ENCODE peak calls at places on chromosomes 16 and 17, in eight cellular contexts. J is PC-9, U is adrenal gland, X is H9, M is heart right ventricle, B is spleen, L is tibial nerve, D is colonic mucosa. Y is an unnamed sample.

GRCh38 chr16:77555781-77556180 is 120.9 kb upstream of the ADAMTS18 start:
- DNase-seq in J (no peak), U (no peak), X (no peak), M (no peak), B (no peak), L (no peak), D (no peak), Y (no peak)

GRCh38 chr16:50269061-50269705 is 2.8 kb downstream of the ADCY7 start:
- DNase-seq in J (no peak), U (no peak), X (peak), M (no peak), B (peak), L (no peak), D (no peak), Y (no peak)

GRCh38 chr16:66618588-66618987 is 14.1 kb downstream of the CMTM3 start:
- DNase-seq in J (peak), U (peak), X (no peak), M (no peak), B (peak), L (no peak), D (no peak), Y (no peak)

GRCh38 chr17:43543300-43543699 is 2.8 kb downstream of the ETV4 start:
- DNase-seq in J (peak), U (no peak), X (peak), M (no peak), B (no peak), L (no peak), D (no peak), Y (no peak)

GRCh38 chr17:16988749-16989229 is 16.9 kb upstream of the TNFRSF13B start:
- DNase-seq in J (no peak), U (no peak), X (no peak), M (no peak), B (no peak), L (no peak), D (no peak), Y (no peak)

GRCh38 chr17:28908640-28909098 is 5.8 kb upstream of the DHRS13 start:
- DNase-seq in J (no peak), U (peak), X (no peak), M (no peak), B (no peak), L (no peak), D (peak), Y (no peak)

GRCh38 chr17:82863941-82864720 is 24.3 kb upstream of the ZNF750 start:
- DNase-seq in J (peak), U (peak), X (no peak), M (no peak), B (peak), L (no peak), D (no peak), Y (no peak)

GRCh38 chr17:75077490-75078096 is 10.2 kb upstream of the SLC16A5 start:
- DNase-seq in J (no peak), U (peak), X (peak), M (peak), B (peak), L (no peak), D (peak), Y (peak)

GRCh38 chr17:80886641-80887573 is 104.7 kb upstream of the CHMP6 start:
- DNase-seq in J (no peak), U (no peak), X (no peak), M (no peak), B (peak), L (no peak), D (no peak), Y (no peak)

GRCh38 chr17:37327341-37328090 is 48.3 kb upstream of the C17orf78 start:
- DNase-seq in J (no peak), U (no peak), X (no peak), M (no peak), B (no peak), L (no peak), D (no peak), Y (no peak)

GRCh38 chr17:79658811-79659207 is 48.0 kb upstream of the RBFOX3 start:
- DNase-seq in J (no peak), U (peak), X (peak), M (no peak), B (no peak), L (no peak), D (no peak), Y (no peak)

GRCh38 chr17:7330099-7331015 is 1.2 kb upstream of the NEURL4 start:
- DNase-seq in J (peak), U (peak), X (peak), M (peak), B (peak), L (peak), D (peak), Y (peak)

GRCh38 chr17:39603304-39604016 is 4.3 kb downstream of the NEUROD2 start:
- DNase-seq in J (no peak), U (no peak), X (peak), M (no peak), B (no peak), L (no peak), D (no peak), Y (no peak)

GRCh38 chr17:64369007-64369893 is 21.4 kb downstream of the PECAM1 start:
- DNase-seq in J (no peak), U (no peak), X (no peak), M (no peak), B (no peak), L (no peak), D (no peak), Y (no peak)

GRCh38 chr16:89785523-89786155 is 30.8 kb downstream of the FANCA start:
- DNase-seq in J (no peak), U (no peak), X (no peak), M (no peak), B (no peak), L (no peak), D (no peak), Y (no peak)

GRCh38 chr17:1597861-1598342 is 30.7 kb downstream of the SLC43A2 start:
- DNase-seq in J (no peak), U (no peak), X (no peak), M (no peak), B (no peak), L (no peak), D (peak), Y (no peak)

GRCh38 chr16:15672514-15673167 is 22.6 kb downstream of the NDE1 start:
- DNase-seq in J (peak), U (peak), X (no peak), M (peak), B (peak), L (peak), D (peak), Y (no peak)

GRCh38 chr17:57649731-57650484 is 95.2 kb downstream of the CCDC182 start:
- DNase-seq in J (no peak), U (no peak), X (peak), M (no peak), B (no peak), L (no peak), D (no peak), Y (no peak)
- H3K27ac ChIP-seq in J (no peak), U (no peak), X (peak), M (no peak), B (no peak), L (no peak), D (no peak), Y (no peak)

GRCh38 chr16:1089822-1090619 is 6.0 kb downstream of the C1QTNF8 start:
- DNase-seq in J (no peak), U (peak), X (no peak), M (peak), B (no peak), L (no peak), D (peak), Y (no peak)
- TF ChIP-seq CTCF in J (no peak), U (no peak), X (no peak), M (no peak), B (no peak), L (no peak), D (peak), Y (no peak)

GRCh38 chr17:58235821-58236220 is 2.6 kb upstream of the LPO start:
- DNase-seq in J (no peak), U (no peak), X (no peak), M (no peak), B (no peak), L (no peak), D (no peak), Y (no peak)
- H3K27ac ChIP-seq in J (no peak), U (no peak), X (no peak), M (no peak), B (no peak), L (no peak), D (no peak), Y (no peak)

GRCh38 chr17:69696645-69697044 is 282.1 kb downstream of the MAP2K6 start:
- DNase-seq in J (no peak), U (no peak), X (no peak), M (no peak), B (no peak), L (no peak), D (no peak), Y (no peak)
- TF ChIP-seq CTCF in J (no peak), U (no peak), X (no peak), M (no peak), B (no peak), L (no peak), D (no peak), Y (no peak)

GRCh38 chr17:31540602-31541307 is 149.3 kb downstream of the RAB11FIP4 start:
- DNase-seq in J (no peak), U (no peak), X (no peak), M (no peak), B (no peak), L (no peak), D (no peak), Y (no peak)

GRCh38 chr17:31535581-31535981 is 144.1 kb downstream of the RAB11FIP4 start:
- DNase-seq in J (no peak), U (no peak), X (peak), M (no peak), B (peak), L (no peak), D (no peak), Y (no peak)

GRCh38 chr17:31538080-31538762 is 146.7 kb downstream of the RAB11FIP4 start:
- DNase-seq in J (no peak), U (no peak), X (no peak), M (no peak), B (peak), L (no peak), D (no peak), Y (no peak)

GRCh38 chr17:31536451-31536850 is 145.0 kb downstream of the RAB11FIP4 start:
- DNase-seq in J (no peak), U (no peak), X (peak), M (no peak), B (no peak), L (no peak), D (no peak), Y (no peak)

GRCh38 chr17:31537558-31537957 is 146.1 kb downstream of the RAB11FIP4 start:
- DNase-seq in J (no peak), U (no peak), X (peak), M (no peak), B (peak), L (no peak), D (no peak), Y (no peak)
- H3K27ac ChIP-seq in J (no peak), U (no peak), X (no peak), M (no peak), B (no peak), L (no peak), D (no peak), Y (no peak)

DNA sequence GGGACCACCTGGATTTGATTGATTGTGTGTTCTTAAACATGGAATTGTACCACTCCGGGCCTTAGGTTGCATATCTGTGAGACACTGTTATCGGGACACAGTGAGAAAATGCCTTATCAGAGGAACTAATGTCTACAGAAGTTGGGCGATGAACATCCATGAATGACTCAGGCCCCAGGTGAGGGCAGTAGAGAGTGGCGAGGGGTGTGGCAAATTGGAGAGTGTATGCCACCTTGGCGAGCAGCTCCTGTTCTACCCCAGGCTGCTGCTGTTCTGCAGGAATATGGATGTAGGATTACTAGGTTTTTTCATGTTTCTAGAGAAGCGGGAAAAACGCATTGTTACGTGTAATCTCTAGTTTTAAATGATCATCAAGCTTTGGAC is 38.8 kb downstream of the CLEC16A start:
- DNase-seq in J (no peak), U (no peak), X (no peak), M (no peak), B (no peak), L (no peak), D (peak), Y (no peak)
- TF ChIP-seq CTCF in J (peak), U (no peak), X (peak), M (no peak), B (no peak), L (no peak), D (peak), Y (no peak)

DNA sequence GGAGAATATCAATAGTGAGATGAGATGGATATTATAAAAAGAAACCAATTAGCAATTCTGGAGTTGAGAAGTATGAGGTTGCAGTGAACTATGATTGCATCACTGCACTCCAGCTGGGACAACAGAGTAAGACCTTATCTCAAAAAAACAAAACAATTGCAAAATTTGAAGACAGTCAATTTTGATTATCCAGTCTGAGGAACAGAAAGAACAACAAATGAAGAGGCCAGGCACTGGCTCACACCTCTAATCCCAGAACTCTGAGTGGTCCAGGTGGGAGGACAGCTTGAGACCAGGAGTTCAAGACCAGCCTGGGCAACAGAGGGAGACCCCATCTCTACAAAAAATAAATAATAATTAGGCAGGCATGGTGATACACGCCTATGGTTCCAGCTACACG is 35.0 kb downstream of the USP32 start:
- DNase-seq in J (no peak), U (peak), X (no peak), M (no peak), B (no peak), L (no peak), D (no peak), Y (no peak)
- H3K27ac ChIP-seq in J (peak), U (peak), X (no peak), M (no peak), B (no peak), L (no peak), D (no peak), Y (no peak)

GRCh38 chr16:70703041-70703834 is 17.4 kb upstream of the MTSS2 start:
- DNase-seq in J (no peak), U (peak), X (peak), M (peak), B (no peak), L (no peak), D (no peak), Y (no peak)
- TF ChIP-seq CTCF in J (no peak), U (peak), X (peak), M (peak), B (no peak), L (peak), D (no peak), Y (no peak)

GRCh38 chr17:50919321-50920040 is 53.3 kb upstream of the TOB1 start:
- DNase-seq in J (peak), U (peak), X (peak), M (peak), B (peak), L (peak), D (peak), Y (peak)
- H3K27ac ChIP-seq in J (peak), U (no peak), X (no peak), M (peak), B (peak), L (peak), D (peak), Y (peak)

DNA sequence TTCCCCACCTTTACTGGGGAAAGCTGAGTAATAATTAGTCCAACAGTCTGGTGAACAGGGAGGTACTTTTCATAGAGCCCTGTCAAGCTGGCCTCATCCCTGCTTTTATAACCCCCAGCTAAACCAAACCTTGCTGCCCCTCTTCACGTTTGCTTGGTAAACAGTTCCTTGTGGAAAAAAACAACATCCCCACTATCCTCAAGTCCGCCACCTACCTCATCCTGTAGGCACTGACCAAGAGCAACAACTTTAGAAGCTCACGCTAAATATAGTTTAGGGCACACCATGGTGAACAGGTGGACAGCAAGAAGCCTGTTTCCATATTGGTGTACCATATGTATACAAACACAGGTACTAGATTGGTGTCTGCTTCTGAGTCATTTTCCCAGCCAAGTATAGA is 16.5 kb downstream of the NFE2L1 start:
- DNase-seq in J (no peak), U (no peak), X (no peak), M (no peak), B (no peak), L (no peak), D (no peak), Y (no peak)
- TF ChIP-seq CTCF in J (no peak), U (no peak), X (no peak), M (no peak), B (no peak), L (no peak), D (no peak), Y (no peak)

Y was measured in pancreas.